ENCODE peak calls at places on chromosomes 7 and 10, in nine cellular contexts. One of them, this sample, is unnamed.

GRCh38 chr7:135175931-135176330 is 5.4 kb upstream of the CYREN start:
- DNase-seq in bronchial epithelial cell: no peak
- DNase-seq in CD14-positive monocyte: no peak
- DNase-seq in Calu3: no peak
- DNase-seq in NCI-H1092: no peak
- DNase-seq in fibroblast of mammary gland: no peak
- DNase-seq in NCI-H2081: no peak
- DNase-seq in Daoy: no peak
- DNase-seq in SHP77: no peak
- DNase-seq in this sample: no peak

GRCh38 chr10:6918305-6918704 is 338.2 kb upstream of the PRKCQ start:
- DNase-seq in bronchial epithelial cell: no peak
- DNase-seq in CD14-positive monocyte: peak
- DNase-seq in Calu3: peak
- DNase-seq in NCI-H1092: no peak
- DNase-seq in fibroblast of mammary gland: peak
- DNase-seq in NCI-H2081: no peak
- DNase-seq in Daoy: peak
- DNase-seq in SHP77: peak
- DNase-seq in this sample: peak

GRCh38 chr10:124378817-124379510 is 39.8 kb downstream of the OAT start:
- DNase-seq in bronchial epithelial cell: peak
- DNase-seq in CD14-positive monocyte: no peak
- DNase-seq in Calu3: peak
- DNase-seq in NCI-H1092: no peak
- DNase-seq in fibroblast of mammary gland: no peak
- DNase-seq in NCI-H2081: no peak
- DNase-seq in Daoy: peak
- DNase-seq in SHP77: no peak
- DNase-seq in this sample: no peak

GRCh38 chr7:47601119-47601880 is 19.4 kb upstream of the TNS3 start:
- DNase-seq in bronchial epithelial cell: peak
- DNase-seq in CD14-positive monocyte: peak
- DNase-seq in Calu3: peak
- DNase-seq in NCI-H1092: no peak
- DNase-seq in fibroblast of mammary gland: peak
- DNase-seq in NCI-H2081: no peak
- DNase-seq in Daoy: peak
- DNase-seq in SHP77: no peak
- DNase-seq in this sample: no peak

GRCh38 chr10:112203328-112204076 is 19.9 kb upstream of the GPAM start:
- DNase-seq in bronchial epithelial cell: no peak
- DNase-seq in CD14-positive monocyte: no peak
- DNase-seq in Calu3: no peak
- DNase-seq in NCI-H1092: no peak
- DNase-seq in fibroblast of mammary gland: peak
- DNase-seq in NCI-H2081: no peak
- DNase-seq in Daoy: no peak
- DNase-seq in SHP77: no peak
- DNase-seq in this sample: no peak

GRCh38 chr7:121563177-121563576 is 167.1 kb upstream of the FAM3C start:
- DNase-seq in bronchial epithelial cell: peak
- DNase-seq in CD14-positive monocyte: no peak
- DNase-seq in Calu3: peak
- DNase-seq in NCI-H1092: no peak
- DNase-seq in fibroblast of mammary gland: no peak
- DNase-seq in NCI-H2081: no peak
- DNase-seq in Daoy: no peak
- DNase-seq in SHP77: no peak
- DNase-seq in this sample: peak

GRCh38 chr7:135184254-135184841 is 13.8 kb upstream of the CYREN start:
- DNase-seq in bronchial epithelial cell: no peak
- DNase-seq in CD14-positive monocyte: no peak
- DNase-seq in Calu3: no peak
- DNase-seq in NCI-H1092: no peak
- DNase-seq in fibroblast of mammary gland: no peak
- DNase-seq in NCI-H2081: no peak
- DNase-seq in Daoy: no peak
- DNase-seq in SHP77: no peak
- DNase-seq in this sample: no peak

GRCh38 chr10:129765664-129766550 is 198.2 kb downstream of the EBF3 start:
- DNase-seq in bronchial epithelial cell: no peak
- DNase-seq in CD14-positive monocyte: no peak
- DNase-seq in Calu3: no peak
- DNase-seq in NCI-H1092: peak
- DNase-seq in fibroblast of mammary gland: no peak
- DNase-seq in NCI-H2081: no peak
- DNase-seq in Daoy: no peak
- DNase-seq in SHP77: no peak
- DNase-seq in this sample: no peak

GRCh38 chr7:81527651-81528050 is 242.2 kb downstream of the HGF start:
- DNase-seq in bronchial epithelial cell: no peak
- DNase-seq in CD14-positive monocyte: no peak
- DNase-seq in Calu3: no peak
- DNase-seq in NCI-H1092: no peak
- DNase-seq in fibroblast of mammary gland: no peak
- DNase-seq in NCI-H2081: no peak
- DNase-seq in Daoy: no peak
- DNase-seq in SHP77: no peak
- DNase-seq in this sample: no peak

GRCh38 chr10:114544045-114544659 is 113.9 kb downstream of the ABLIM1 start:
- DNase-seq in bronchial epithelial cell: peak
- DNase-seq in CD14-positive monocyte: no peak
- DNase-seq in Calu3: peak
- DNase-seq in NCI-H1092: no peak
- DNase-seq in fibroblast of mammary gland: no peak
- DNase-seq in NCI-H2081: no peak
- DNase-seq in Daoy: no peak
- DNase-seq in SHP77: no peak
- DNase-seq in this sample: no peak

GRCh38 chr10:43117031-43117776 is 21.0 kb upstream of the CSGALNACT2 start:
- DNase-seq in bronchial epithelial cell: no peak
- DNase-seq in CD14-positive monocyte: peak
- DNase-seq in Calu3: no peak
- DNase-seq in NCI-H1092: no peak
- DNase-seq in fibroblast of mammary gland: no peak
- DNase-seq in NCI-H2081: no peak
- DNase-seq in Daoy: no peak
- DNase-seq in SHP77: no peak
- DNase-seq in this sample: no peak

GRCh38 chr10:20623561-20623960 is 273.6 kb downstream of the NEBL start:
- DNase-seq in bronchial epithelial cell: no peak
- DNase-seq in CD14-positive monocyte: no peak
- DNase-seq in Calu3: no peak
- DNase-seq in NCI-H1092: no peak
- DNase-seq in fibroblast of mammary gland: no peak
- DNase-seq in NCI-H2081: no peak
- DNase-seq in Daoy: no peak
- DNase-seq in SHP77: no peak
- DNase-seq in this sample: no peak

GRCh38 chr10:103661198-103661950 is 167.9 kb downstream of the NEURL1 start:
- DNase-seq in bronchial epithelial cell: no peak
- DNase-seq in CD14-positive monocyte: no peak
- DNase-seq in Calu3: peak
- DNase-seq in NCI-H1092: no peak
- DNase-seq in fibroblast of mammary gland: peak
- DNase-seq in NCI-H2081: peak
- DNase-seq in Daoy: peak
- DNase-seq in SHP77: no peak
- DNase-seq in this sample: peak

GRCh38 chr7:79455173-79455790 is 1.8 kb upstream of the MAGI2 start:
- DNase-seq in bronchial epithelial cell: no peak
- DNase-seq in CD14-positive monocyte: no peak
- DNase-seq in Calu3: no peak
- DNase-seq in NCI-H1092: no peak
- DNase-seq in fibroblast of mammary gland: no peak
- DNase-seq in NCI-H2081: no peak
- DNase-seq in Daoy: no peak
- DNase-seq in SHP77: no peak
- DNase-seq in this sample: no peak

GRCh38 chr7:94655884-94656657 is at the start of gene SGCE:
- DNase-seq in bronchial epithelial cell: peak
- DNase-seq in CD14-positive monocyte: no peak
- DNase-seq in Calu3: peak
- DNase-seq in NCI-H1092: peak
- DNase-seq in fibroblast of mammary gland: peak
- DNase-seq in NCI-H2081: peak
- DNase-seq in Daoy: peak
- DNase-seq in SHP77: peak
- DNase-seq in this sample: peak

GRCh38 chr7:149457766-149458165 is 3.1 kb downstream of the ZNF777 start:
- DNase-seq in bronchial epithelial cell: no peak
- DNase-seq in CD14-positive monocyte: no peak
- DNase-seq in Calu3: no peak
- DNase-seq in NCI-H1092: no peak
- DNase-seq in fibroblast of mammary gland: no peak
- DNase-seq in NCI-H2081: no peak
- DNase-seq in Daoy: no peak
- DNase-seq in SHP77: no peak
- DNase-seq in this sample: peak

GRCh38 chr10:44881639-44882038 is 29.5 kb upstream of the TMEM72 start:
- DNase-seq in bronchial epithelial cell: no peak
- DNase-seq in CD14-positive monocyte: no peak
- DNase-seq in Calu3: no peak
- DNase-seq in NCI-H1092: no peak
- DNase-seq in fibroblast of mammary gland: no peak
- DNase-seq in NCI-H2081: no peak
- DNase-seq in Daoy: no peak
- DNase-seq in SHP77: no peak
- DNase-seq in this sample: no peak

GRCh38 chr10:26468691-26469090 is 30.6 kb downstream of the APBB1IP start:
- DNase-seq in bronchial epithelial cell: no peak
- DNase-seq in CD14-positive monocyte: no peak
- DNase-seq in Calu3: peak
- DNase-seq in NCI-H1092: no peak
- DNase-seq in fibroblast of mammary gland: no peak
- DNase-seq in NCI-H2081: no peak
- DNase-seq in Daoy: no peak
- DNase-seq in SHP77: no peak
- DNase-seq in this sample: no peak

GRCh38 chr10:51716981-51717380 is 17.6 kb upstream of the CSTF2T start:
- DNase-seq in bronchial epithelial cell: peak
- DNase-seq in CD14-positive monocyte: no peak
- DNase-seq in Calu3: no peak
- DNase-seq in NCI-H1092: no peak
- DNase-seq in fibroblast of mammary gland: no peak
- DNase-seq in NCI-H2081: no peak
- DNase-seq in Daoy: no peak
- DNase-seq in SHP77: no peak
- DNase-seq in this sample: no peak

GRCh38 chr7:15561840-15562239 is at the start of gene AGMO:
- DNase-seq in bronchial epithelial cell: peak
- DNase-seq in CD14-positive monocyte: no peak
- DNase-seq in Calu3: peak
- DNase-seq in NCI-H1092: peak
- DNase-seq in fibroblast of mammary gland: peak
- DNase-seq in NCI-H2081: peak
- DNase-seq in Daoy: peak
- DNase-seq in SHP77: peak
- DNase-seq in this sample: peak

GRCh38 chr10:33252324-33252723 is 82.1 kb downstream of the NRP1 start:
- DNase-seq in bronchial epithelial cell: no peak
- DNase-seq in CD14-positive monocyte: no peak
- DNase-seq in Calu3: no peak
- DNase-seq in NCI-H1092: no peak
- DNase-seq in fibroblast of mammary gland: no peak
- DNase-seq in NCI-H2081: no peak
- DNase-seq in Daoy: no peak
- DNase-seq in SHP77: no peak
- DNase-seq in this sample: no peak